ENCODE peak calls at places on chromosome 11, in eight cellular contexts. One of them, this sample, is unnamed.

GRCh38 chr11:45671246-45672171 is 6.1 kb upstream of the CHST1 start:
- DNase-seq in HCT116: no peak
- DNase-seq in K562: no peak
- DNase-seq in endothelial cell of umbilical vein: no peak
- DNase-seq in HepG2: no peak
- DNase-seq in GM12878: no peak
- DNase-seq in A549: no peak
- DNase-seq in H1: no peak
- DNase-seq in this sample: no peak

GRCh38 chr11:125418396-125418795 is 77.7 kb downstream of the FEZ1 start:
- DNase-seq in HCT116: no peak
- DNase-seq in K562: no peak
- DNase-seq in endothelial cell of umbilical vein: no peak
- DNase-seq in HepG2: no peak
- DNase-seq in GM12878: no peak
- DNase-seq in A549: no peak
- DNase-seq in H1: no peak
- DNase-seq in this sample: no peak

GRCh38 chr11:86515297-86516094 is 140.8 kb downstream of the CCDC81 start:
- DNase-seq in HCT116: no peak
- DNase-seq in K562: no peak
- DNase-seq in endothelial cell of umbilical vein: peak
- DNase-seq in HepG2: no peak
- DNase-seq in GM12878: no peak
- DNase-seq in A549: no peak
- DNase-seq in H1: no peak
- DNase-seq in this sample: no peak

GRCh38 chr11:16154715-16155396 is 201.5 kb downstream of the SOX6 start:
- DNase-seq in HCT116: no peak
- DNase-seq in K562: no peak
- DNase-seq in endothelial cell of umbilical vein: no peak
- DNase-seq in HepG2: peak
- DNase-seq in GM12878: no peak
- DNase-seq in A549: peak
- DNase-seq in H1: no peak
- DNase-seq in this sample: no peak

GRCh38 chr11:121426476-121427454 is 25.3 kb upstream of the SORL1 start:
- DNase-seq in HCT116: peak
- DNase-seq in K562: peak
- DNase-seq in endothelial cell of umbilical vein: no peak
- DNase-seq in HepG2: no peak
- DNase-seq in GM12878: no peak
- DNase-seq in A549: no peak
- DNase-seq in H1: no peak
- DNase-seq in this sample: peak

GRCh38 chr11:8368772-8369171 is 105.1 kb upstream of the LMO1 start:
- DNase-seq in HCT116: no peak
- DNase-seq in K562: no peak
- DNase-seq in endothelial cell of umbilical vein: no peak
- DNase-seq in HepG2: no peak
- DNase-seq in GM12878: no peak
- DNase-seq in A549: no peak
- DNase-seq in H1: no peak
- DNase-seq in this sample: no peak

GRCh38 chr11:72353861-72354260 is 80.5 kb downstream of the CLPB start:
- DNase-seq in HCT116: no peak
- DNase-seq in K562: no peak
- DNase-seq in endothelial cell of umbilical vein: no peak
- DNase-seq in HepG2: peak
- DNase-seq in GM12878: no peak
- DNase-seq in A549: peak
- DNase-seq in H1: no peak
- DNase-seq in this sample: peak

GRCh38 chr11:94049351-94049750 is 28.2 kb downstream of the HEPHL1 start:
- DNase-seq in HCT116: no peak
- DNase-seq in K562: no peak
- DNase-seq in endothelial cell of umbilical vein: no peak
- DNase-seq in HepG2: no peak
- DNase-seq in GM12878: no peak
- DNase-seq in A549: no peak
- DNase-seq in H1: no peak
- DNase-seq in this sample: no peak

GRCh38 chr11:834371-835316 is 1.9 kb downstream of the CD151 start:
- DNase-seq in HCT116: peak
- DNase-seq in K562: no peak
- DNase-seq in endothelial cell of umbilical vein: peak
- DNase-seq in HepG2: no peak
- DNase-seq in GM12878: no peak
- DNase-seq in A549: peak
- DNase-seq in H1: no peak
- DNase-seq in this sample: no peak

GRCh38 chr11:30586251-30587144 is at the start of gene MPPED2:
- DNase-seq in HCT116: no peak
- DNase-seq in K562: peak
- DNase-seq in endothelial cell of umbilical vein: no peak
- DNase-seq in HepG2: no peak
- DNase-seq in GM12878: no peak
- DNase-seq in A549: peak
- DNase-seq in H1: no peak
- DNase-seq in this sample: no peak

GRCh38 chr11:69974528-69974927 is 103.6 kb upstream of the ANO1 start:
- DNase-seq in HCT116: no peak
- DNase-seq in K562: no peak
- DNase-seq in endothelial cell of umbilical vein: no peak
- DNase-seq in HepG2: no peak
- DNase-seq in GM12878: no peak
- DNase-seq in A549: no peak
- DNase-seq in H1: no peak
- DNase-seq in this sample: no peak

GRCh38 chr11:125378083-125378482 is 118.0 kb downstream of the FEZ1 start:
- DNase-seq in HCT116: no peak
- DNase-seq in K562: no peak
- DNase-seq in endothelial cell of umbilical vein: no peak
- DNase-seq in HepG2: no peak
- DNase-seq in GM12878: no peak
- DNase-seq in A549: no peak
- DNase-seq in H1: no peak
- DNase-seq in this sample: no peak

GRCh38 chr11:62911137-62912130 is 9.7 kb downstream of the CHRM1 start:
- DNase-seq in HCT116: no peak
- DNase-seq in K562: no peak
- DNase-seq in endothelial cell of umbilical vein: no peak
- DNase-seq in HepG2: no peak
- DNase-seq in GM12878: no peak
- DNase-seq in A549: no peak
- DNase-seq in H1: no peak
- DNase-seq in this sample: peak

GRCh38 chr11:69825037-69825834 is 6.0 kb upstream of the FGF3 start:
- DNase-seq in HCT116: peak
- DNase-seq in K562: no peak
- DNase-seq in endothelial cell of umbilical vein: no peak
- DNase-seq in HepG2: no peak
- DNase-seq in GM12878: no peak
- DNase-seq in A549: peak
- DNase-seq in H1: no peak
- DNase-seq in this sample: no peak

GRCh38 chr11:106400949-106401545 is 323.6 kb downstream of the AASDHPPT start:
- DNase-seq in HCT116: no peak
- DNase-seq in K562: no peak
- DNase-seq in endothelial cell of umbilical vein: no peak
- DNase-seq in HepG2: no peak
- DNase-seq in GM12878: no peak
- DNase-seq in A549: no peak
- DNase-seq in H1: no peak
- DNase-seq in this sample: no peak

GRCh38 chr11:16252373-16252772 is 104.0 kb downstream of the SOX6 start:
- DNase-seq in HCT116: no peak
- DNase-seq in K562: peak
- DNase-seq in endothelial cell of umbilical vein: peak
- DNase-seq in HepG2: peak
- DNase-seq in GM12878: no peak
- DNase-seq in A549: peak
- DNase-seq in H1: no peak
- DNase-seq in this sample: no peak

DNA sequence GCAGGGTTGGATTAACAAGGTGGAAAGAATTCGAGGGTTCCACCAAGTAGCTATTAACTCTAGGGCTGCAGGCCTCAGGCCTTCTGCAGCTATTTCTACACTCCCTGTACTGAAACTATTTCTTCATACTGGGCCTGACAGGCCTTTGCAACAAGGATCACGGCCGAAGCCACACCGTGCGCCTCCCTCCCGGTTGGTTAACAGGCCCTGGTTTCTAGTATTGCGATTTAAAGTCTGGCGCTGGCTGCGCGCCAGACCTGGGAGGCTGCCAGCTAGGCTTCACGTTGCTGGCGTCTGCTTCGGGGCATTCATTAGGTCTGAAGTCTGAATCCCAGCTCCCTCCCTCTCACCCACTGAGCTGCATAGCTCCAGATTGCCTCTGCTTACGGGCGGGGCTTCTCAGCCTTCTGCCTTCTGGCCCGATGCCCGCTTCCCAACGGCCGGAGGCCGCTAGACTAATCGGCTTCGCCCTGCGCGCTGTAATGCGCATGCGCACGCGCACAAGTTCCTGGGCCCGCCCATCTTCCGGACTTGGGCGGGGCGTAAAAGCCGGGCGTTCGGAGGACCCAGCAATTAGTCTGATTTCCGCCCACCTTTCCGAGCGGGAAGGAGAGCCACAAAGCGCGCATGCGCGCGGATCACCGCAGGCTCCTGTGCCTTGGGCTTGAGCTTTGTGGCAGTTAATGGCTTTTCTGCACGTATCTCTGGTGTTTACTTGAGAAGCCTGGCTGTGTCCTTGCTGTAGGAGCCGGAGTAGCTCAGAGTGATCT is 1.6 kb downstream of the LDHA start:
- DNase-seq in HCT116: peak
- DNase-seq in K562: peak
- DNase-seq in endothelial cell of umbilical vein: peak
- DNase-seq in HepG2: peak
- DNase-seq in GM12878: peak
- DNase-seq in A549: peak
- DNase-seq in H1: peak
- DNase-seq in this sample: peak
- TF ChIP-seq POLR2A in HCT116: peak
- TF ChIP-seq POLR2A in K562: peak
- TF ChIP-seq POLR2A in endothelial cell of umbilical vein: peak
- TF ChIP-seq POLR2A in HepG2: peak
- TF ChIP-seq POLR2A in GM12878: peak
- TF ChIP-seq POLR2A in A549: peak
- TF ChIP-seq POLR2A in H1: peak
- TF ChIP-seq POLR2A in this sample: peak

DNA sequence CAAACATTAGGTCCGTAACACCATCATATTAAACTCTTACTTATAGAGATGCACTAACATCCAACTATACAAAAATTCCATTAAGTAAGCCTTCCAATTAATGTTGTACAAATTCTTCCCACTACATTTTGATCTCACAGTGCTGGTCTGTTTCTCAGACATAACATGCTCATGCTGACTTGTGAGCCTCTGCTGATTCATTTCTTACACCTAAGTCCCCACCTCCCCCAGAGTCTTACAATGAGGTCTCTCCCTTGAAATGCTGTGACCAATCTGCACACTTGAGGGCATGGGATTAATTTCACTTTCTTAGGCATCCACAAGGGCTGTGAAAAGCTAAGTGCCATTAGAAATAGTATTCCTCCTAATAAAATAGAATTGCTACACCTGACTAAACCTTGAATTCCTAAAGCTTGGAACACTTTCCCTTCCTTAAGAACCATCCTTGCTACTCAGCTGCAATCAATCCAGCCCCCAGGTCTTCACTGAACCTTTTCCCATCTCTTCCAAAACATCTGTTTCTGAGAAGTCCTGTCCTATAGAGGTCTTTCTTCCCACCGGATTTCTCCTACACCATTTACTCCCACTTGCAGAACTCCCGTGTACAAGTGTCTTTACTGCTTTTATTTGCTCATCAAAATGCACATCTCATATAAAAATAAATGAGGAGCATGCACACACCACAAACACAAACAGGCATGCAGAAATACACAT is 2.0 kb downstream of the HBG1 start:
- DNase-seq in HCT116: no peak
- DNase-seq in K562: peak
- DNase-seq in endothelial cell of umbilical vein: no peak
- DNase-seq in HepG2: no peak
- DNase-seq in GM12878: no peak
- DNase-seq in A549: no peak
- DNase-seq in H1: no peak
- DNase-seq in this sample: no peak
- TF ChIP-seq MAX in HCT116: no peak
- TF ChIP-seq MAX in K562: no peak
- TF ChIP-seq MAX in endothelial cell of umbilical vein: no peak
- TF ChIP-seq MAX in HepG2: no peak
- TF ChIP-seq MAX in GM12878: no peak
- TF ChIP-seq MAX in A549: no peak
- TF ChIP-seq MAX in H1: no peak
- TF ChIP-seq MAX in this sample: no peak

GRCh38 chr11:35174666-35175065 is 35.7 kb downstream of the CD44 start:
- DNase-seq in HCT116: no peak
- DNase-seq in K562: no peak
- DNase-seq in endothelial cell of umbilical vein: peak
- DNase-seq in HepG2: no peak
- DNase-seq in GM12878: no peak
- DNase-seq in A549: no peak
- DNase-seq in H1: no peak
- DNase-seq in this sample: no peak
- TF ChIP-seq POLR2A in HCT116: no peak
- TF ChIP-seq POLR2A in K562: no peak
- TF ChIP-seq POLR2A in endothelial cell of umbilical vein: no peak
- TF ChIP-seq POLR2A in HepG2: no peak
- TF ChIP-seq POLR2A in GM12878: no peak
- TF ChIP-seq POLR2A in A549: no peak
- TF ChIP-seq POLR2A in H1: no peak
- TF ChIP-seq POLR2A in this sample: no peak

DNA sequence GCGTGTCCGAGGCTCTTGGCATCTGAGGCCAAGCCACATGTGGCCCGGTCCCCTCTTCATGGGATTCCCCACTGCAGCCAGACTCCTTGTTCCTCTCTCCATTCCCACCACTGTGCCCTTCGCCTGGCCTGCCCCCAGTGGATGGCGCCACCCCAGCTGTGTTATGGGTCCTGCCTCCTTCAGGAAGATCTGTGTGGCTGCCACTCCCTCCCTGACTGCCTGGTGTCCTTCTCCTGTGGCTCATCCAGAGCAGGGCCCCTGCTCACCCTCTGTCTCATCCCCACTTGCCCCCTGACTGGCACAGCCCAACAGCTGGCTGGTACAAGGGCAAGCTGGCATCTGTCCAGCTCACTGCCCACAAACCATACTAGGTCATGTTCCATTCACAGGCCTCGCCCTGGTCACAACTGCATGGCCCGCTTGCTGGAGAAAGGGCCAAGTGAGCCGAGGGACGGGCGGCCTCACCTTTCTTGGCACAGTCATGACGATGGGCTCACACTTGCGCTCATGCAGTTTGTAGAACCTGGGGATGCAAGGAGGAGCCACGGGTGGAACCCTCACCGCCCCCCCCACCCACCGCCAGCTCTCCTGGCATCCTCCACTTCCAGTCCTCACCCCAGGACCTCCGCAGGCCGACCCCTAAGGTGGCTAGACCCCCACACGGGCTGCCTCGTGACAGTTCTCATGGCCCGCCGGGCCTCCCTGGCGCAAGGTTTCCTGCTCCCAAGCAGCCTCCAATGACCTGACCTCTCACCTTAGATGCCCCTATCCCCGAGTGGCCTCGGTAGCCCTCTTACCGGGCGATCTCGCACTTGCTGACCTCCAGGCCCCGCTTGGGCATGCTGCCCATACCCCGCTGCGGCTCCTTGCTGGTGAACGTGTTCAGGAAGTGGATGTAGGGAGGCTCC is 2.1 kb upstream of the PTPRCAP start:
- DNase-seq in HCT116: no peak
- DNase-seq in K562: no peak
- DNase-seq in endothelial cell of umbilical vein: peak
- DNase-seq in HepG2: peak
- DNase-seq in GM12878: no peak
- DNase-seq in A549: peak
- DNase-seq in H1: no peak
- DNase-seq in this sample: peak
- TF ChIP-seq MAX in HCT116: no peak
- TF ChIP-seq MAX in K562: no peak
- TF ChIP-seq MAX in endothelial cell of umbilical vein: no peak
- TF ChIP-seq MAX in HepG2: no peak
- TF ChIP-seq MAX in GM12878: no peak
- TF ChIP-seq MAX in A549: no peak
- TF ChIP-seq MAX in H1: no peak
- TF ChIP-seq MAX in this sample: no peak